ENCODE peak calls at places on chromosomes 13 and 19, in five cellular contexts. Y is fibroblast of lung, F is neural progenitor cell, R is MM.1S, T is astrocyte. W is an unnamed sample.

GRCh38 chr13:107590556-107590955 is 624.8 kb downstream of the LIG4 start:
- DNase-seq in Y (peak; percentile 14), F (no peak), R (no peak), T (peak; percentile 23), W (no peak)

GRCh38 chr13:41696163-41697003 is 239.0 kb downstream of the RGCC start:
- DNase-seq in Y (peak; percentile 82), F (no peak), R (no peak), T (peak; percentile 99), W (peak; percentile 85)

GRCh38 chr19:10105241-10106099 is 692 bp upstream of the PPAN start:
- DNase-seq in Y (no peak), F (no peak), R (no peak), T (no peak), W (peak; percentile 38)

GRCh38 chr13:23516706-23517105 is 53.5 kb upstream of the TNFRSF19 start:
- DNase-seq in Y (peak; percentile 58), F (no peak), R (no peak), T (peak; percentile 32), W (no peak)

GRCh38 chr13:98495627-98496238 is 81.2 kb downstream of the STK24 start:
- DNase-seq in Y (peak; percentile 75), F (peak; percentile 48), R (no peak), T (no peak), W (peak; percentile 63)

GRCh38 chr19:12913871-12914690 is 5.0 kb downstream of the SYCE2 start:
- DNase-seq in Y (peak; percentile 37), F (peak; percentile 23), R (peak; percentile 76), T (peak; percentile 26), W (peak; percentile 69)

GRCh38 chr13:113441661-113442060 is 11.6 kb downstream of the ADPRHL1 start:
- DNase-seq in Y (no peak), F (no peak), R (no peak), T (no peak), W (no peak)

GRCh38 chr19:8609210-8610040 is 1.1 kb downstream of the ADAMTS10 start:
- DNase-seq in Y (peak; percentile 59), F (peak; percentile 92), R (no peak), T (peak; percentile 81), W (peak; percentile 79)

GRCh38 chr19:10919352-10920287 is 8.8 kb downstream of the YIPF2 start:
- DNase-seq in Y (no peak), F (no peak), R (no peak), T (no peak), W (no peak)

GRCh38 chr19:55640043-55640576 is 692 bp upstream of the ZNF580 start:
- DNase-seq in Y (peak; percentile 75), F (peak; percentile 50), R (no peak), T (peak; percentile 61), W (peak; percentile 93)

GRCh38 chr13:113999618-113999910 is 25.7 kb upstream of the C13orf46 start:
- DNase-seq in Y (no peak), F (no peak), R (no peak), T (no peak), W (peak; percentile 25)

GRCh38 chr13:24651718-24652345 is 28.4 kb upstream of the ATP12A start:
- DNase-seq in Y (no peak), F (no peak), R (no peak), T (no peak), W (no peak)

GRCh38 chr13:99980201-99981114 is 1.1 kb upstream of the ZIC2 start:
- DNase-seq in Y (peak; percentile 51), F (peak; percentile 96), R (peak; percentile 85), T (peak; percentile 38), W (peak; percentile 86)

GRCh38 chr19:15841875-15842569 is 26.6 kb upstream of the OR10H1 start:
- DNase-seq in Y (no peak), F (no peak), R (no peak), T (no peak), W (no peak)

GRCh38 chr13:110980921-110981320 is 66.1 kb upstream of the ANKRD10 start:
- DNase-seq in Y (no peak), F (no peak), R (no peak), T (no peak), W (no peak)

GRCh38 chr13:43240278-43240677 is 216.9 kb downstream of the DNAJC15 start:
- DNase-seq in Y (no peak), F (no peak), R (peak; percentile 6), T (no peak), W (no peak)

GRCh38 chr13:36814465-36814864 is 4.6 kb upstream of the RFXAP start:
- DNase-seq in Y (no peak), F (no peak), R (no peak), T (no peak), W (no peak)

GRCh38 chr19:4431808-4432674 is 25.6 kb downstream of the UBXN6 start:
- DNase-seq in Y (no peak), F (no peak), R (no peak), T (no peak), W (no peak)

GRCh38 chr19:10812902-10813404 is 23.1 kb downstream of the TMED1 start:
- DNase-seq in Y (peak; percentile 93), F (no peak), R (no peak), T (peak; percentile 94), W (peak; percentile 99)

GRCh38 chr13:76884571-76885202 is 1.5 kb downstream of the KCTD12 start:
- DNase-seq in Y (peak; percentile 55), F (no peak), R (no peak), T (peak; percentile 19), W (peak; percentile 69)

GRCh38 chr19:29495091-29495490 is 30.7 kb upstream of the VSTM2B start:
- DNase-seq in Y (no peak), F (no peak), R (no peak), T (no peak), W (no peak)

GRCh38 chr19:37412700-37413099 is 41.8 kb downstream of the ZNF527 start:
- DNase-seq in Y (no peak), F (no peak), R (no peak), T (no peak), W (no peak)

GRCh38 chr13:98141938-98142426 is 912 bp upstream of the FARP1 start:
- DNase-seq in Y (no peak), F (peak; percentile 69), R (no peak), T (no peak), W (no peak)

GRCh38 chr13:29569253-29570057 is 26.0 kb downstream of the SLC7A1 start:
- DNase-seq in Y (no peak), F (no peak), R (no peak), T (no peak), W (no peak)

GRCh38 chr13:102870677-102871415 is 25.0 kb downstream of the ERCC5 start:
- DNase-seq in Y (peak; percentile 65), F (peak; percentile 80), R (peak; percentile 57), T (peak; percentile 63), W (peak; percentile 77)

GRCh38 chr13:75226755-75227435 is 255.1 kb downstream of the TBC1D4 start:
- DNase-seq in Y (peak; percentile 88), F (no peak), R (no peak), T (peak; percentile 99), W (peak; percentile 93)

GRCh38 chr13:75225288-75225687 is 256.7 kb downstream of the TBC1D4 start:
- DNase-seq in Y (no peak), F (no peak), R (no peak), T (no peak), W (no peak)

GRCh38 chr13:75222031-75222430 is 259.9 kb downstream of the TBC1D4 start:
- DNase-seq in Y (peak; percentile 65), F (no peak), R (no peak), T (peak; percentile 41), W (peak; percentile 74)

GRCh38 chr13:75223981-75224742 is 257.8 kb downstream of the TBC1D4 start:
- DNase-seq in Y (no peak), F (no peak), R (no peak), T (no peak), W (no peak)

GRCh38 chr13:75226092-75226491 is 255.9 kb downstream of the TBC1D4 start:
- DNase-seq in Y (no peak), F (no peak), R (no peak), T (peak; percentile 31), W (peak; percentile 6)
- H2AFZ ChIP-seq in Y (no peak overlapping the region), F (peak overlapping the region; percentile 32), R (no peak overlapping the region), T (peak overlapping the region; percentile 46), W (no peak overlapping the region)

GRCh38 chr19:2266183-2266993 is 10.2 kb upstream of the JSRP1 start:
- DNase-seq in Y (peak; percentile 68), F (no peak), R (peak; percentile 62), T (peak; percentile 49), W (peak; percentile 95)

GRCh38 chr19:2270157-2270571 is 11.8 kb downstream of the PEAK3 start:
- DNase-seq in Y (no peak), F (peak; percentile 37), R (peak; percentile 46), T (no peak), W (peak; percentile 64)

GRCh38 chr19:2268861-2269243 is 12.6 kb upstream of the JSRP1 start:
- DNase-seq in Y (no peak), F (no peak), R (no peak), T (no peak), W (no peak)

GRCh38 chr19:2269244-2270156 is 12.5 kb downstream of the PEAK3 start:
- DNase-seq in Y (peak; percentile 96), F (peak; percentile 98), R (peak; percentile 98), T (peak; percentile 82), W (peak; percentile 96)

DNA sequence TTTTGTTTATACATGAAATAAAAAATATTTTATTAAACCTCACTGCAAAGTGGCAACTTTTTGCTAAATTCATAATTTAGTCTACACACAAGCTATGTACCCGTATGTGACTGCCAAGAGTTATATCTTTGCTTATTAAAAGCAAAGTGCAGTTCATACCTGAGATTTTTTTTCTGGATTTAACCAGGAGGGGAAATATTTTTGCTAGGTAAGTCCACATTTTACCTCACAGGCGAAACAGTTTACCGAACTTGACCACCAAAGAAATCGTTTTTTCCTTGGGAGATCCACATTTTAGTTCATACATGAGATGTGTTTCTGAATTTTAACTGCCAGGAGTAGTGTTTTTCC is 12.2 kb upstream of the JSRP1 start:
- DNase-seq in Y (no peak), F (no peak), R (peak; percentile 10), T (no peak), W (no peak)
- H3K4me1 ChIP-seq in Y (peaks cover 14% of the 10 kb centered on the region), F (peaks cover 16% of the 10 kb centered on the region), R (peaks cover 33% of the 10 kb centered on the region), T (peaks cover 22% of the 10 kb centered on the region), W (peaks cover 19% of the 10 kb centered on the region)

DNA sequence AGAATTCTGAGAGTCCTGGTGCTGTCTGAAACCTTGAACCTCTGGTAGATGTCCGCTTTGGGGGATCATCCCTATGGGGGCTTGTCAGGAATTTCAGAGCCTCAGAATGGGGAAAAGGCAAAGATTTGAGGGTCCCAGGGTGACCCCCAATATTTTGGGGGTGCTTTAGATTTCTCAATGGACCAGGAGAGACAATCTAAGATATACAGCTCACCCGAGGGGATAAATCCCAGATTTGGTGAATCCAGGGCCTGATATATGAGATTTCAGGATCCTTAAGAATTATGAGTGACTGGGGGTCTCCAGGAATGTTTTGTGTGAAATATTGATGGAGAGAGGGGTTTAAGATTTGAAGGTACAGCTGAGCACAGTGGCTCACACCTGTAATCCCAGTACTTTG is 3.3 kb downstream of the CAPN12 start:
- DNase-seq in Y (no peak), F (no peak), R (no peak), T (no peak), W (no peak)
- TF ChIP-seq EZH2 in Y (no peak), F (no peak), R (no peak), T (no peak), W (no peak)

GRCh38 chr19:17999685-18000479 is 8.1 kb upstream of the ARRDC2 start:
- DNase-seq in Y (no peak), F (no peak), R (no peak), T (no peak), W (no peak)

GRCh38 chr19:17998827-17999150 is 9.2 kb upstream of the ARRDC2 start:
- DNase-seq in Y (no peak), F (no peak), R (no peak), T (no peak), W (no peak)

GRCh38 chr19:17993076-17993813 is 14.7 kb upstream of the ARRDC2 start:
- DNase-seq in Y (no peak), F (no peak), R (no peak), T (no peak), W (no peak)

GRCh38 chr19:17997969-17998826 is 9.8 kb upstream of the ARRDC2 start:
- DNase-seq in Y (peak; percentile 44), F (peak; percentile 43), R (no peak), T (no peak), W (peak; percentile 82)

GRCh38 chr19:17996826-17997316 is 11.1 kb upstream of the ARRDC2 start:
- DNase-seq in Y (peak; percentile 64), F (peak; percentile 85), R (peak; percentile 61), T (peak; percentile 16), W (peak; percentile 82)
- H2AFZ ChIP-seq in Y (no peak overlapping the region), F (no peak overlapping the region), R (no peak overlapping the region), T (peak overlapping the region; percentile 34), W (no peak overlapping the region)

W was measured in GM23248.